ENCODE peak calls at places on chromosome 18, in seven cellular contexts. F is IMR-90, I is mesendoderm, Q is H9, B is H1, L is mesenchymal stem cell, S is trophoblast cell. A is an unnamed sample.

GRCh38 chr18:51668101-51668500 is 470.6 kb upstream of the MEX3C start:
- DNase-seq in F (peak; percentile 4), I (peak; percentile 66), Q (peak; percentile 68), B (peak; percentile 90), L (peak; percentile 25), S (peak; percentile 27), A (peak; percentile 63)

GRCh38 chr18:39962546-39962945 is 1992.5 kb upstream of the PIK3C3 start:
- DNase-seq in F (no peak), I (peak; percentile 16), Q (no peak), B (no peak), L (no peak), S (no peak), A (no peak)

GRCh38 chr18:40152859-40153258 is 1802.2 kb upstream of the PIK3C3 start:
- DNase-seq in F (no peak), I (no peak), Q (no peak), B (no peak), L (no peak), S (no peak), A (no peak)

GRCh38 chr18:77478619-77479018 is 229.0 kb downstream of the GALR1 start:
- DNase-seq in F (no peak), I (peak; percentile 32), Q (no peak), B (no peak), L (no peak), S (no peak), A (no peak)

GRCh38 chr18:74288041-74288440 is 3.7 kb downstream of the CYB5A start:
- DNase-seq in F (no peak), I (no peak), Q (no peak), B (no peak), L (no peak), S (no peak), A (no peak)

GRCh38 chr18:32674491-32674890 is 98.3 kb downstream of the KLHL14 start:
- DNase-seq in F (no peak), I (peak; percentile 38), Q (no peak), B (no peak), L (peak; percentile 14), S (no peak), A (no peak)

GRCh38 chr18:71105078-71105819 is 816.4 kb downstream of the SOCS6 start:
- DNase-seq in F (peak; percentile 22), I (no peak), Q (no peak), B (no peak), L (no peak), S (no peak), A (no peak)

GRCh38 chr18:58046794-58047555 is 2.9 kb downstream of the NEDD4L start:
- DNase-seq in F (no peak), I (peak; percentile 50), Q (no peak), B (no peak), L (no peak), S (no peak), A (no peak)

GRCh38 chr18:54964741-54965140 is 5.5 kb upstream of the CCDC68 start:
- DNase-seq in F (peak; percentile 29), I (no peak), Q (no peak), B (no peak), L (peak; percentile 65), S (no peak), A (no peak)

GRCh38 chr18:8003878-8004675 is 437.0 kb downstream of the PTPRM start:
- DNase-seq in F (peak; percentile 77), I (no peak), Q (no peak), B (no peak), L (peak; percentile 66), S (no peak), A (no peak)

GRCh38 chr18:10265560-10266235 is 188.7 kb upstream of the APCDD1 start:
- DNase-seq in F (no peak), I (no peak), Q (no peak), B (no peak), L (no peak), S (no peak), A (no peak)

GRCh38 chr18:35256947-35257346 is 16.1 kb downstream of the ZNF397 start:
- DNase-seq in F (no peak), I (no peak), Q (no peak), B (no peak), L (no peak), S (no peak), A (no peak)
- H4K8ac ChIP-seq in F (no peak overlapping the region), I (no peak overlapping the region), Q (no peak overlapping the region), B (no peak overlapping the region), L (no peak overlapping the region), S (no peak overlapping the region), A (no peak overlapping the region)

GRCh38 chr18:78965917-78966878 is 13.4 kb upstream of the SALL3 start:
- DNase-seq in F (no peak), I (no peak), Q (peak; percentile 24), B (peak; percentile 37), L (no peak), S (no peak), A (no peak)

GRCh38 chr18:78962098-78962497 is 17.5 kb upstream of the SALL3 start:
- DNase-seq in F (no peak), I (no peak), Q (no peak), B (no peak), L (no peak), S (no peak), A (no peak)

GRCh38 chr18:78965260-78965659 is 14.4 kb upstream of the SALL3 start:
- DNase-seq in F (no peak), I (no peak), Q (peak; percentile 33), B (no peak), L (no peak), S (no peak), A (no peak)

GRCh38 chr18:78957140-78957539 is 22.5 kb upstream of the SALL3 start:
- DNase-seq in F (no peak), I (no peak), Q (no peak), B (no peak), L (no peak), S (no peak), A (no peak)

GRCh38 chr18:78960709-78961108 is 18.9 kb upstream of the SALL3 start:
- DNase-seq in F (no peak), I (no peak), Q (no peak), B (no peak), L (no peak), S (no peak), A (no peak)
- H4K8ac ChIP-seq in F (no peak overlapping the region), I (no peak overlapping the region), Q (no peak overlapping the region), B (no peak overlapping the region), L (no peak overlapping the region), S (no peak overlapping the region), A (no peak overlapping the region)

DNA sequence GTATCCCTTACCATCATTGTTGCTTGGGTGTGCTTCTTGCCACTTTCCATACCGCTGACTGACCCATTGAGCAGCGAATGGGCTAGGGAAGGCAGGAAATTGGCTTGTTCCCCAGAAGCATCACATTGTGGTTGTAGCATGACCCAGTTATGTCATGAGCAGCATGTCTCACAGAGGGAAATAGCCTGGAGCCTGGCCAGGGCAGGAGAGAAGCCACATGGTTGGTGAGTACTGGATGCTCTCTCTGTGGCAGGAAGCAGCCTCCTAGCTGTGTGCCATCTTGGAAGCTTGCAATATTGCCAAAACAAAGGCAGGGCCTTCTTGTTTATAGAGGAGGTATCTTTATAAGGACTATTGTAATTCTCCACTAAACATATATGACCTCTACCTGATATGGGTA is 482.6 kb downstream of the PIK3C3 start:
- DNase-seq in F (no peak), I (no peak), Q (no peak), B (no peak), L (no peak), S (no peak), A (no peak)
- H4K8ac ChIP-seq in F (no peak overlapping the region), I (no peak overlapping the region), Q (no peak overlapping the region), B (no peak overlapping the region), L (no peak overlapping the region), S (no peak overlapping the region), A (peak overlapping the region; percentile 95)

DNA sequence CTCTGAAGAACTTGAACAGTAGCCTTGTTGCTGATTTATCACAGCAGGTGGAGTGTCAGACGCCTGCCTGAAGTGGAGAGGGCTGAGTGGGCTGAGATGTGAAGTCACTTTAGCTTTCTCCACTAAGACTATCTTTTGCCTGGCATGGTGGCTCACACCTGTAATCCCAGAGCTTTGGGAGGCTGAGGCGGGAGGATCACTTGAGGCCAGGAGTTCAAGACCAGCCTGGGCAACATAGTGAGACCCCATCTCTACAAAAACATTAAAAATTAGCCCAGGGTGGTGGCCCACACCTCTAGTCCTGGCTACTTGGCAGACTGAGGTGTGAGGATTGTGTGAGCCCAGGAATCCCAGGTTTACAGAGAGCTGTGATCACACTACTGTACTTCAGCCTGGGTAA is 60.6 kb upstream of the TTC39C start:
- DNase-seq in F (no peak), I (no peak), Q (no peak), B (peak; percentile 31), L (no peak), S (no peak), A (no peak)
- H4K8ac ChIP-seq in F (no peak overlapping the region), I (no peak overlapping the region), Q (no peak overlapping the region), B (no peak overlapping the region), L (no peak overlapping the region), S (no peak overlapping the region), A (no peak overlapping the region)

GRCh38 chr18:34115409-34116081 is 109.2 kb downstream of the NOL4 start:
- DNase-seq in F (no peak), I (no peak), Q (no peak), B (no peak), L (no peak), S (no peak), A (no peak)
- H4K8ac ChIP-seq in F (no peak overlapping the region), I (no peak overlapping the region), Q (no peak overlapping the region), B (no peak overlapping the region), L (no peak overlapping the region), S (no peak overlapping the region), A (no peak overlapping the region)

GRCh38 chr18:22257022-22257543 is 87.7 kb downstream of the GATA6 start:
- DNase-seq in F (no peak), I (no peak), Q (no peak), B (no peak), L (no peak), S (no peak), A (no peak)

GRCh38 chr18:22254088-22254487 is 84.7 kb downstream of the GATA6 start:
- DNase-seq in F (no peak), I (no peak), Q (no peak), B (no peak), L (no peak), S (no peak), A (no peak)

GRCh38 chr18:22253156-22253555 is 83.8 kb downstream of the GATA6 start:
- DNase-seq in F (no peak), I (no peak), Q (no peak), B (no peak), L (no peak), S (no peak), A (no peak)

GRCh38 chr18:22250591-22250996 is 81.2 kb downstream of the GATA6 start:
- DNase-seq in F (no peak), I (no peak), Q (no peak), B (no peak), L (no peak), S (no peak), A (no peak)

DNA sequence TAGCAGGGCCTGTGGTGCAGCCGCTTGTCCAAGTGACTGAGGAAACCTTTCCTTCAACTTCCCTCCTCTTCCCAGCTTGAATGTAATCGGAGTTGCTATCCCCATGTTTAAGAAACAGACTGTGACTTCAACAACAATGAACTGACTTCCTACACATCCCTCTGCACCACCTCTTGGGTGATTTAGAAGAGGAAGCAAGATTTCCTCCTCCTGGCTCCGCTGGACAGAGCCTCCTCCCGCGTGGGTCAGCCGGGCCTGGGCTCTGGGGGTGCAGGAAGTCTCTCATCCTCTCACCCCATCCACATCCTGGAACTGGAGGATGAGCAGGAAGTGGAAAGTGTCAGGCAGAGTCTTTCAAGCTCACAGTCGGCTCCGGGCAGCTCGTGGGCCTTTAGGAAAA is 84.3 kb downstream of the GATA6 start:
- DNase-seq in F (no peak), I (no peak), Q (no peak), B (no peak), L (no peak), S (no peak), A (no peak)
- H4K8ac ChIP-seq in F (no peak overlapping the region), I (no peak overlapping the region), Q (no peak overlapping the region), B (no peak overlapping the region), L (peak overlapping the region; percentile 57), S (no peak overlapping the region), A (no peak overlapping the region)